ENCODE peak calls at places on chromosomes 2 and 18, in four cellular contexts. One of them, this sample, is unnamed.

GRCh38 chr2:113818382-113818951 is 62.0 kb upstream of the SLC35F5 start:
- DNase-seq in mammary epithelial cell: peak; percentile 84
- DNase-seq in NT2/D1: peak; percentile 70
- DNase-seq in GM23248: peak; percentile 99
- DNase-seq in this sample: no peak

GRCh38 chr2:144374163-144374661 is 145.7 kb downstream of the ZEB2 start:
- DNase-seq in mammary epithelial cell: no peak
- DNase-seq in NT2/D1: no peak
- DNase-seq in GM23248: peak; percentile 46
- DNase-seq in this sample: no peak

GRCh38 chr2:28227498-28227897 is 165.2 kb upstream of the FOSL2 start:
- DNase-seq in mammary epithelial cell: no peak
- DNase-seq in NT2/D1: no peak
- DNase-seq in GM23248: no peak
- DNase-seq in this sample: no peak

GRCh38 chr2:238790877-238791276 is 57.0 kb upstream of the TWIST2 start:
- DNase-seq in mammary epithelial cell: no peak
- DNase-seq in NT2/D1: no peak
- DNase-seq in GM23248: peak; percentile 82
- DNase-seq in this sample: no peak

GRCh38 chr2:66813525-66813924 is 378.6 kb downstream of the MEIS1 start:
- DNase-seq in mammary epithelial cell: no peak
- DNase-seq in NT2/D1: no peak
- DNase-seq in GM23248: peak; percentile 31
- DNase-seq in this sample: no peak

GRCh38 chr18:32701288-32701687 is 71.5 kb downstream of the KLHL14 start:
- DNase-seq in mammary epithelial cell: no peak
- DNase-seq in NT2/D1: no peak
- DNase-seq in GM23248: no peak
- DNase-seq in this sample: no peak

GRCh38 chr2:40178171-40178778 is 273.6 kb downstream of the SLC8A1 start:
- DNase-seq in mammary epithelial cell: no peak
- DNase-seq in NT2/D1: no peak
- DNase-seq in GM23248: no peak
- DNase-seq in this sample: no peak

GRCh38 chr2:34353498-34354113 is 754.5 kb upstream of the FAM98A start:
- DNase-seq in mammary epithelial cell: no peak
- DNase-seq in NT2/D1: no peak
- DNase-seq in GM23248: no peak
- DNase-seq in this sample: no peak

GRCh38 chr18:69349912-69350597 is 50.6 kb upstream of the DOK6 start:
- DNase-seq in mammary epithelial cell: no peak
- DNase-seq in NT2/D1: no peak
- DNase-seq in GM23248: no peak
- DNase-seq in this sample: no peak

GRCh38 chr2:1584691-1585485 is 159.4 kb downstream of the PXDN start:
- DNase-seq in mammary epithelial cell: no peak
- DNase-seq in NT2/D1: no peak
- DNase-seq in GM23248: no peak
- DNase-seq in this sample: no peak

GRCh38 chr2:174615951-174616436 is 18.4 kb upstream of the WIPF1 start:
- DNase-seq in mammary epithelial cell: peak; percentile 75
- DNase-seq in NT2/D1: no peak
- DNase-seq in GM23248: peak; percentile 75
- DNase-seq in this sample: no peak

GRCh38 chr2:174611851-174612250 is 14.2 kb upstream of the WIPF1 start:
- DNase-seq in mammary epithelial cell: no peak
- DNase-seq in NT2/D1: no peak
- DNase-seq in GM23248: no peak
- DNase-seq in this sample: no peak

GRCh38 chr2:174612960-174613359 is 15.4 kb upstream of the WIPF1 start:
- DNase-seq in mammary epithelial cell: no peak
- DNase-seq in NT2/D1: no peak
- DNase-seq in GM23248: no peak
- DNase-seq in this sample: no peak

GRCh38 chr2:174613545-174613944 is 15.9 kb upstream of the WIPF1 start:
- DNase-seq in mammary epithelial cell: no peak
- DNase-seq in NT2/D1: no peak
- DNase-seq in GM23248: no peak
- DNase-seq in this sample: no peak

DNA sequence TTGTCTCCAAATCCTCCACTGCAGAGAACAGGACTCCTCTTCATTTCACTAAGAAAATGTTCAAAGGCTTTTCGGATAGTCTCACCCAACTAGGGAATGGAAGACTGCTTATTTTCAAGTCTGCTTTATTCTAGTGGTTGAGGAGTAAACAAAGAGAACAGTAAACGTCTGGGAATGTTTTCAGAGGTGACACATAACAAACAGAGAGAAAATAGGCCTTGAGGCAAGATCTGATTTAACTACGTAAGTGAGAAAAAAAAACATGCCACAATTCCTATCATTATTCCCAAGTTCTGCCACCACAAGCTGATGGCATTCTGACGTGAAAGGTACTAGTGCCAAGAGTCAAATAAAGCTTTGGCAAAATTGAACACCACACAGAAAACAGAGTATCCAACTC is 16.7 kb upstream of the WIPF1 start:
- DNase-seq in mammary epithelial cell: peak; percentile 70
- DNase-seq in NT2/D1: no peak
- DNase-seq in GM23248: peak; percentile 92
- DNase-seq in this sample: no peak
- H3K4me1 ChIP-seq in mammary epithelial cell: peaks cover 10% of the 10 kb centered on the region
- H3K4me1 ChIP-seq in NT2/D1: no peaks in the 10 kb centered on the region
- H3K4me1 ChIP-seq in GM23248: peaks cover 72% of the 10 kb centered on the region
- H3K4me1 ChIP-seq in this sample: peaks cover 53% of the 10 kb centered on the region

DNA sequence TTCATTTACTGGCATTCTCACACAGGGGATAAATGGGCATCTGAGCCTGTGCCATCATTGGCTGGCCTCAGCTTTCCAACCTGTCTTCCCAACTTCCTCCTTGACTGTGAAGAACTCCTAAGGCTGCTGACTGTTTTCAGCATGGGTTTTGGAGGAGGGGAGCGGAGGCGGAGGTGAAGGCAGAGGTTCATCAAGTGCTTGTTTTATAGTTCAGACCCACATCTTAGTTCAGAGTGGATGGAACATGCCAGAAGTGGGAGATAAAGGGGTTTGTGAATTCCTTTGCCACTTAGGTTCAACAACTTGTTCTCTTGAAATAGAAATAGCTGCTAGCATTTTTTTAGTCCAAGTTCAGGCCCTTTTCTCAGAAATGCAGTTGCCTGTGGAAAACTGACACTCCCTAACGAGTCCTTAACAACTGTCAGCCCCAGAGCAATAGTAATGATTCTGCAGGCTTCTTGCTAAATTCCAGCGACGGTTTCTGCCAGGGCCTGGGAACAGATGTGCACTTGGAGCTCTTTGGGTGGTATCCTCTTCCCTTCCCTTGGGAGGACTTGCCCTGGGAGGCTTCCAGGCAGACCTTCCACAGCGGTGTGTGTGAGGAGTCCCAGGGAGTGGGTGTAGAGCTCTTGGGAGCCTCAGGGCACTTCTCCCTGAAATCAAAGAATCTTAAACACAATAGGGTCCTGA is 30.1 kb upstream of the ITGA6 start:
- DNase-seq in mammary epithelial cell: no peak
- DNase-seq in NT2/D1: no peak
- DNase-seq in GM23248: peak; percentile 27
- DNase-seq in this sample: no peak
- H3K4me1 ChIP-seq in mammary epithelial cell: no peaks in the 10 kb centered on the region
- H3K4me1 ChIP-seq in NT2/D1: no peaks in the 10 kb centered on the region
- H3K4me1 ChIP-seq in GM23248: peaks cover 5% of the 10 kb centered on the region
- H3K4me1 ChIP-seq in this sample: peaks cover 11% of the 10 kb centered on the region

GRCh38 chr2:233092446-233093438 is 32.6 kb downstream of the INPP5D start:
- DNase-seq in mammary epithelial cell: no peak
- DNase-seq in NT2/D1: no peak
- DNase-seq in GM23248: no peak
- DNase-seq in this sample: no peak

GRCh38 chr2:233094614-233095013 is 34.5 kb downstream of the INPP5D start:
- DNase-seq in mammary epithelial cell: no peak
- DNase-seq in NT2/D1: no peak
- DNase-seq in GM23248: no peak
- DNase-seq in this sample: no peak

GRCh38 chr2:233098615-233099014 is 38.5 kb downstream of the INPP5D start:
- DNase-seq in mammary epithelial cell: no peak
- DNase-seq in NT2/D1: no peak
- DNase-seq in GM23248: peak; percentile 10
- DNase-seq in this sample: no peak

GRCh38 chr2:233093721-233094120 is 33.6 kb downstream of the INPP5D start:
- DNase-seq in mammary epithelial cell: no peak
- DNase-seq in NT2/D1: no peak
- DNase-seq in GM23248: no peak
- DNase-seq in this sample: no peak

DNA sequence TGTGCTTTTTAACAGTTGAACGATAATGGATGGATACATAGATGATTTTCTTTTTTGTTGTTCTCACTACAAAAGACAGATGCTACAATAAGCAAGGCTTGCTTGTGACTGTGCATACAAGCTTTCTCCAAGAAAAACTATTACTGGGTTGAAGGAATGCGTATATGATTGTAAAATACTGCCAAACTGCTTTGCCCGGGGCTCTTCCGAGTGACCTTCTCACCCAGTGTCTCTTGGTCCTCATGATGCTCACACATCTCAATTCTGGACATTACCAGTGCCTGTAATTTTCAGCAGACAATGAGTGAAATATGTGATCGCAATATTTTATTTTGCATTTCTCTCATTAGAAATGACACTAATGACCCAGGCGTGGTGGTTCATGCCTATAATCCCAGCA is 35.9 kb downstream of the INPP5D start:
- DNase-seq in mammary epithelial cell: no peak
- DNase-seq in NT2/D1: no peak
- DNase-seq in GM23248: no peak
- DNase-seq in this sample: no peak
- H3K4me1 ChIP-seq in mammary epithelial cell: no peaks in the 10 kb centered on the region
- H3K4me1 ChIP-seq in NT2/D1: no peaks in the 10 kb centered on the region
- H3K4me1 ChIP-seq in GM23248: no peaks in the 10 kb centered on the region
- H3K4me1 ChIP-seq in this sample: no peaks in the 10 kb centered on the region

DNA sequence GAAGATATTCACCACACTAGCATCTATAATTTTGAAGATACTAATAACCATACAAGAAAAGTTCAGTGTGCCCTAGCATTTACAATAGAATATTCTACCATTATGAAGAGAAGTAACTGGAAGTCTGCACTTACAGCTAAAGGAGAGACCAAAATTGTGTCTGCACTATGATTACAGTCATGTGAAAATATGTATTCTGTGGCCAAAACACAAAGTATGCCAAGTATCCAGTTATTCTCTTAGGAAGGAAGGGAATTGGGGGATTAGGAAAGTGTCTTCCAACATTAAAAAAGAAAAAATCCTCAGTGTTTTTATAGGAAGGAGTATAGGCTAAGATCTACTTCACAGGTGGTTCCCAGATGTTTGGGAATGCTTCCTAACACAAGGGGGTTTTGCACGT is 180.3 kb upstream of the KLHL29 start:
- DNase-seq in mammary epithelial cell: no peak
- DNase-seq in NT2/D1: no peak
- DNase-seq in GM23248: peak; percentile 31
- DNase-seq in this sample: no peak
- H3K4me1 ChIP-seq in mammary epithelial cell: no peaks in the 10 kb centered on the region
- H3K4me1 ChIP-seq in NT2/D1: no peaks in the 10 kb centered on the region
- H3K4me1 ChIP-seq in GM23248: peaks cover 6% of the 10 kb centered on the region
- H3K4me1 ChIP-seq in this sample: no peaks in the 10 kb centered on the region

DNA sequence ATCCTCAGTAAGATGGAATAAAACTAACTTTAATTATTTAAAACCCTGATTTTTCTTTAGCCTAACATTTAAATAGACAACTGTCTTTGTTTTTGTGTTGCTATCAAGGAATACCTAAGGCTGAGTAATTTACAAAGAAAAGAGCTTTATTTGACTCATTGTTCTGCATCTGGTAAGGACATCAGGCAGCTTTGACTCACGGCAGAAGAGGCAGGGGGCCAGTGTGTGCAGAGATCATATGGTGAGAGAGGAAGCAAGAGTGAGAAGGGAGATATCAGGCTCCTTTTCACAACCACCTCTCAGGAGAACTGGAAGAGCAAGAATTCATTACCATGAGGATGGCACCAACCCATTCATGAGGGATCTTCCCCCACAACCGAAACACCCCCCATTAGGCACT is 64.6 kb upstream of the TFPI start:
- DNase-seq in mammary epithelial cell: no peak
- DNase-seq in NT2/D1: no peak
- DNase-seq in GM23248: peak; percentile 41
- DNase-seq in this sample: no peak
- H3K4me1 ChIP-seq in mammary epithelial cell: no peaks in the 10 kb centered on the region
- H3K4me1 ChIP-seq in NT2/D1: no peaks in the 10 kb centered on the region
- H3K4me1 ChIP-seq in GM23248: no peaks in the 10 kb centered on the region
- H3K4me1 ChIP-seq in this sample: peaks cover 8% of the 10 kb centered on the region

DNA sequence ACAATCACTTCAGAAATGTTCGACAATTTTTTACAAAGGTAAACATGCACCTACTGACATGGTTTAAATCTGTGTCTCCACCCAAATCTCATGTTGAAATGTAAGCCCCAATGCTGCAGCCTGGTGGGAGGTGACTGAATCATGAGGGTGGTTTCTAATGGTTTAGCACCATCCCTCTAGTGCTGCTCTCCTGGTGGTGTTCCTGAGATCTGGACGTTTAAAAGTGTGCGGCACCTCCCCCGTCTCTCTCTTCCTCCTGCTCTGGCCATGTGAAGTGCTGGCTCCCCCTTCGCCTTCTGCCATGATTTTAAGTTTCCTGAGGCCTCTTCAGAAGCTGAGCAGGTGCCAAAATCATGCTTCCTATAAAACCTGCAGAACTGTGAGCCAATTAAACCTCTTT is 28.3 kb downstream of the MAP3K2 start:
- DNase-seq in mammary epithelial cell: no peak
- DNase-seq in NT2/D1: no peak
- DNase-seq in GM23248: no peak
- DNase-seq in this sample: no peak
- H3K4me1 ChIP-seq in mammary epithelial cell: no peaks in the 10 kb centered on the region
- H3K4me1 ChIP-seq in NT2/D1: no peaks in the 10 kb centered on the region
- H3K4me1 ChIP-seq in GM23248: peaks cover 30% of the 10 kb centered on the region
- H3K4me1 ChIP-seq in this sample: peaks cover 17% of the 10 kb centered on the region

GRCh38 chr18:40338284-40338683 is 1616.8 kb upstream of the PIK3C3 start:
- DNase-seq in mammary epithelial cell: no peak
- DNase-seq in NT2/D1: no peak
- DNase-seq in GM23248: no peak
- DNase-seq in this sample: no peak
- H3K4me1 ChIP-seq in mammary epithelial cell: no peaks in the 10 kb centered on the region
- H3K4me1 ChIP-seq in NT2/D1: no peaks in the 10 kb centered on the region
- H3K4me1 ChIP-seq in GM23248: no peaks in the 10 kb centered on the region
- H3K4me1 ChIP-seq in this sample: no peaks in the 10 kb centered on the region

This sample was measured in thoracic aorta.